ENCODE peak calls at places on chromosome 22, in eight cellular contexts. A is suprapubic skin, I is IMR-90, U is tibial artery, F is lung, W is HFFc6, Y is HFF-Myc, M is foreskin fibroblast. K is an unnamed sample.
A peak's percentile ranks its signal among the peaks of the same experiment; 100 is the strongest.

GRCh38 chr22:28006271-28006670 is 87.2 kb upstream of the PITPNB start:
- DNase-seq in W (no peak), M (no peak), F (no peak), Y (no peak), A (no peak), U (no peak), I (peak; percentile 37), K (no peak)

GRCh38 chr22:37381489-37381888 is 45.8 kb downstream of the ELFN2 start:
- DNase-seq in M (peak; percentile 27), U (no peak), Y (no peak), I (peak; percentile 61), W (no peak), F (no peak), A (no peak), K (no peak)

GRCh38 chr22:28930357-28931007 is 47.1 kb downstream of the ZNRF3 start:
- DNase-seq in Y (no peak), M (no peak), F (no peak), U (no peak), I (peak; percentile 21), A (no peak), W (no peak), K (peak; percentile 55)

GRCh38 chr22:27274770-27275449 is 526.6 kb downstream of the MN1 start:
- DNase-seq in M (no peak), W (no peak), F (no peak), U (no peak), I (peak; percentile 3), A (no peak), Y (no peak), K (no peak)

GRCh38 chr22:27885977-27886842 is 32.8 kb downstream of the PITPNB start:
- DNase-seq in I (peak; percentile 98), Y (peak; percentile 53), A (no peak), U (no peak), W (peak; percentile 77), M (peak; percentile 80), F (peak; percentile 34), K (peak; percentile 85)

GRCh38 chr22:36546092-36546804 is 17.3 kb upstream of the EIF3D start:
- DNase-seq in A (no peak), M (no peak), F (no peak), U (no peak), I (peak; percentile 62), Y (no peak), W (peak; percentile 36), K (peak; percentile 54)

GRCh38 chr22:22578702-22579424 is 19.8 kb upstream of the PRAME start:
- DNase-seq in F (no peak), M (peak; percentile 33), A (no peak), Y (no peak), U (no peak), W (peak; percentile 5), I (peak; percentile 39), K (no peak)

GRCh38 chr22:37020192-37020479 is 594 bp downstream of the MPST start:
- DNase-seq in A (no peak), U (peak; percentile 72), W (peak; percentile 24), F (no peak), I (peak; percentile 47), Y (no peak), M (peak; percentile 35), K (peak; percentile 47)

GRCh38 chr22:36481393-36482168 is at the start of gene TXN2:
- DNase-seq in M (peak; percentile 94), I (peak; percentile 95), W (peak; percentile 94), A (peak; percentile 98), Y (peak; percentile 79), F (peak; percentile 96), U (peak; percentile 99), K (peak; percentile 94)

GRCh38 chr22:29587938-29588699 is 7.2 kb upstream of the NIPSNAP1 start:
- DNase-seq in M (peak; percentile 82), A (no peak), U (no peak), W (peak; percentile 75), Y (peak; percentile 47), I (peak; percentile 92), F (no peak), K (peak; percentile 42)

GRCh38 chr22:45284705-45285305 is at the start of gene UPK3A:
- DNase-seq in I (no peak), F (peak; percentile 80), Y (no peak), W (no peak), A (no peak), M (no peak), U (peak; percentile 81), K (peak; percentile 30)

GRCh38 chr22:46521994-46522393 is 15.4 kb downstream of the CELSR1 start:
- DNase-seq in W (no peak), Y (no peak), I (no peak), U (no peak), F (no peak), A (no peak), M (no peak), K (no peak)

GRCh38 chr22:32499666-32500065 is 25.1 kb downstream of the FBXO7 start:
- DNase-seq in F (no peak), A (no peak), I (no peak), U (no peak), W (no peak), Y (no peak), M (no peak), K (no peak)

GRCh38 chr22:48135641-48136040 is 1373.2 kb downstream of the TBC1D22A start:
- DNase-seq in Y (no peak), M (no peak), W (no peak), F (no peak), A (no peak), I (no peak), U (no peak), K (no peak)

GRCh38 chr22:19504900-19505734 is 19.1 kb downstream of the CLDN5 start:
- DNase-seq in A (no peak), U (peak; percentile 35), Y (no peak), I (no peak), W (no peak), F (no peak), M (no peak), K (no peak)

GRCh38 chr22:48309115-48309705 is 1518.5 kb downstream of the BRD1 start:
- DNase-seq in M (no peak), U (no peak), Y (no peak), F (no peak), I (no peak), A (no peak), W (no peak), K (no peak)

DNA sequence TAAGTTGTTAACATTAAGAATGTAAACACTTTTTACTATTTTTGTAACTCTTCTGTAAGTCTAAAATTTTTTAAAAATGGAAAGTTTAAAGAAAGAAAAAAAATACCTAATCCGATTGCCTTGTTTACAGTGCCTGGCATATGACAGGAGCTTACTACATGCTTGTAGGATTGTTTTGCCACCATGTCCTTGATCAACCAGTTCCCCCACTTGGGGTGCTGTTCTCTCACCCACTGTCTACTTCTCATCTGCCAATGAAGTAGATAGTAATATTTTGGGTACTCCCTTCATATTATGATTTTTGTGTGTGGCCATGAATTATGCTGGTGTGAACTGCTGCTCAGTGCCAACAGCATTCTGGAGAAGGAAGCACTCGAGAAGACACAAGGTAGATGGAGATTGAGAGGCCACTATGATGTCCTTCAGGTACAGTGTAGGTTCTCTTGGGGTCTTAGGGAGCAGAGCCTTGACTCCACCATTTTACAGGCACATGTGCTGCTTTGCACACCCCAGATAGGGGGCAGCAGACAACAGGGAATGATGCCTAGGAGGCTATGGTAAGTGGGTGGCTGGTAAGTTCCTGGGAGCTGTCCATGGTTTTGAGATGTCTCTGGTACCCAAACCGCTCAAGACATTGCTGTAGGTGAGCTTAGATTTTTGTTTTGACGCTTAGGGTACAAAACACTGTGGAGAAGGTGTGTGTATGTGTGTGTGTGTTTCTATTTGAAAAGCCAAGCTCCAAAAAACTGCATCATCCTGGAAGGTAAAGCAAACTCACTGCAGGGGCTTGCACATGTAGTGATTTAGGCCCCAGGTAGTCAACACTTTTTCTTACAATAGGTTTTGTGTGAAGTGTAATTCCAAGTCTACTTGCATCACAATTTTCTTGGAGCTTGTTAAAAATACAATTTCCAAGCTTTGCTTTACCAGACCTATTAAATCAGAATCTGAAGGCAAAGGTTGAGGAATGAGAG is 494.5 kb upstream of the LARGE1 start:
- DNase-seq in U (no peak), F (peak; percentile 30), Y (peak; percentile 3), M (no peak), W (no peak), I (no peak), A (no peak), K (no peak)
- TF ChIP-seq CTCF in U (no peak), F (peak; percentile 16), Y (peak; percentile 19), M (peak; percentile 47), W (peak; percentile 45), I (no peak), A (no peak), K (no peak)

GRCh38 chr22:42990131-42990838 is 24.7 kb downstream of the PACSIN2 start:
- DNase-seq in I (peak; percentile 89), F (no peak), A (peak; percentile 68), U (peak; percentile 76), W (peak; percentile 92), Y (no peak), M (peak; percentile 88), K (peak; percentile 56)
- TF ChIP-seq CTCF in I (peak; percentile 59), F (no peak), A (peak; percentile 7), U (peak; percentile 43), W (peak; percentile 74), Y (peak; percentile 38), M (peak; percentile 41), K (peak; percentile 24)

DNA sequence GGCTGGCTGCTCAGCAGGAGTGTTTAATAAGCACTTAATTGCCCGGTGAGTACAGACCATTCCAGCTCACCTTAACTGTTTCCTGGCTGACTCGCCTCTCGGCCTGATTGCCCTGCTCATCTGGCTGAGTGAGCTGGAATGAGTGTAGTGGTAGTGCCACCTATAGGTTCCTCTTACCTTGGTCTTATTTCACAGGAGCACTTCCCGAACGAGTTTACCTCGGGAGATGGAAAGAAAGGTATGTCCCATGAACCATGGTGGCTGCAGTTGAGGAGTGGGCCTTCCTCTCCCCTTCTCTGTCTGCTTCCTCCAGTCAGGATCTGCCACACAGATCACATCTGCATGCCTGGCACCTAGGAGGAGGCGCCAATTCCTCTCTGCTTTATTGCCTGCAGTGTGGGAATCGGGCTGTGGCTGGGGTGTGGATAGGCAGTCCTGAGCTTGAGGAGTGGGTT is 26.7 kb downstream of the UPB1 start:
- DNase-seq in A (no peak), U (no peak), M (no peak), F (peak; percentile 81), I (peak; percentile 60), Y (no peak), W (peak; percentile 55), K (peak; percentile 70)
- TF ChIP-seq CTCF in A (no peak), U (peak; percentile 13), M (peak; percentile 28), F (peak; percentile 42), I (peak; percentile 52), Y (peak; percentile 51), W (peak; percentile 77), K (peak; percentile 52)

GRCh38 chr22:30665786-30666185 is 1.9 kb downstream of the DUSP18 start:
- DNase-seq in M (no peak), F (no peak), A (no peak), Y (no peak), I (no peak), U (no peak), W (no peak), K (no peak)

GRCh38 chr22:30665266-30665665 is 2.4 kb downstream of the DUSP18 start:
- DNase-seq in M (no peak), W (no peak), U (no peak), F (no peak), Y (no peak), A (no peak), I (no peak), K (no peak)

GRCh38 chr22:30668306-30668655 is 606 bp upstream of the DUSP18 start:
- DNase-seq in Y (no peak), I (no peak), A (no peak), F (no peak), W (no peak), M (no peak), U (no peak), K (no peak)

GRCh38 chr22:30667486-30668305 is at the start of gene DUSP18:
- DNase-seq in F (peak; percentile 95), W (peak; percentile 87), Y (peak; percentile 69), U (peak; percentile 95), I (peak; percentile 79), M (peak; percentile 84), A (peak; percentile 96), K (peak; percentile 94)

GRCh38 chr22:30667092-30667485 is 586 bp downstream of the DUSP18 start:
- DNase-seq in A (no peak), Y (no peak), F (no peak), W (no peak), I (no peak), M (no peak), U (no peak), K (peak; percentile 37)
- TF ChIP-seq CTCF in A (no peak), Y (no peak), F (no peak), W (no peak), I (no peak), M (no peak), U (no peak), K (no peak)